ENCODE peak calls at places on chromosomes 13 and 19, in seven cellular contexts. One of them, this sample, is unnamed.

GRCh38 chr19:2039959-2040646 is 10.9 kb downstream of the MKNK2 start:
- DNase-seq in Calu3: no peak
- DNase-seq in breast epithelium: no peak
- DNase-seq in G401: no peak
- DNase-seq in HCEC 1CT: no peak
- DNase-seq in hepatic stellate cell: no peak
- DNase-seq in SK-MEL-5: no peak
- DNase-seq in this sample: no peak

GRCh38 chr13:96581741-96582140 is 412.5 kb downstream of the OXGR1 start:
- DNase-seq in Calu3: no peak
- DNase-seq in breast epithelium: no peak
- DNase-seq in G401: no peak
- DNase-seq in HCEC 1CT: no peak
- DNase-seq in hepatic stellate cell: no peak
- DNase-seq in SK-MEL-5: no peak
- DNase-seq in this sample: no peak

GRCh38 chr13:46523972-46524737 is 28.8 kb upstream of the LRCH1 start:
- DNase-seq in Calu3: no peak
- DNase-seq in breast epithelium: no peak
- DNase-seq in G401: peak
- DNase-seq in HCEC 1CT: peak
- DNase-seq in hepatic stellate cell: no peak
- DNase-seq in SK-MEL-5: peak
- DNase-seq in this sample: no peak

GRCh38 chr19:44824758-44825157 is 15.9 kb downstream of the BCAM start:
- DNase-seq in Calu3: peak
- DNase-seq in breast epithelium: no peak
- DNase-seq in G401: no peak
- DNase-seq in HCEC 1CT: no peak
- DNase-seq in hepatic stellate cell: no peak
- DNase-seq in SK-MEL-5: no peak
- DNase-seq in this sample: no peak

GRCh38 chr13:110663491-110663890 is 42.4 kb downstream of the CARS2 start:
- DNase-seq in Calu3: no peak
- DNase-seq in breast epithelium: no peak
- DNase-seq in G401: no peak
- DNase-seq in HCEC 1CT: no peak
- DNase-seq in hepatic stellate cell: no peak
- DNase-seq in SK-MEL-5: no peak
- DNase-seq in this sample: no peak

GRCh38 chr19:16018106-16018755 is 58.1 kb upstream of the TPM4 start:
- DNase-seq in Calu3: no peak
- DNase-seq in breast epithelium: no peak
- DNase-seq in G401: no peak
- DNase-seq in HCEC 1CT: no peak
- DNase-seq in hepatic stellate cell: no peak
- DNase-seq in SK-MEL-5: no peak
- DNase-seq in this sample: peak

GRCh38 chr13:40600145-40600751 is 66.2 kb downstream of the FOXO1 start:
- DNase-seq in Calu3: no peak
- DNase-seq in breast epithelium: no peak
- DNase-seq in G401: no peak
- DNase-seq in HCEC 1CT: no peak
- DNase-seq in hepatic stellate cell: no peak
- DNase-seq in SK-MEL-5: no peak
- DNase-seq in this sample: no peak

GRCh38 chr19:34661357-34661756 is 15.6 kb downstream of the SCGB2B2 start:
- DNase-seq in Calu3: no peak
- DNase-seq in breast epithelium: no peak
- DNase-seq in G401: no peak
- DNase-seq in HCEC 1CT: no peak
- DNase-seq in hepatic stellate cell: no peak
- DNase-seq in SK-MEL-5: no peak
- DNase-seq in this sample: peak

GRCh38 chr13:96089749-96090239 is at the start of gene HS6ST3:
- DNase-seq in Calu3: no peak
- DNase-seq in breast epithelium: no peak
- DNase-seq in G401: peak
- DNase-seq in HCEC 1CT: no peak
- DNase-seq in hepatic stellate cell: peak
- DNase-seq in SK-MEL-5: peak
- DNase-seq in this sample: peak

GRCh38 chr19:40701758-40702157 is 11.3 kb upstream of the NUMBL start:
- DNase-seq in Calu3: no peak
- DNase-seq in breast epithelium: no peak
- DNase-seq in G401: no peak
- DNase-seq in HCEC 1CT: no peak
- DNase-seq in hepatic stellate cell: no peak
- DNase-seq in SK-MEL-5: no peak
- DNase-seq in this sample: no peak

GRCh38 chr13:112831196-112831595 is 137.8 kb upstream of the MCF2L start:
- DNase-seq in Calu3: no peak
- DNase-seq in breast epithelium: no peak
- DNase-seq in G401: no peak
- DNase-seq in HCEC 1CT: no peak
- DNase-seq in hepatic stellate cell: no peak
- DNase-seq in SK-MEL-5: no peak
- DNase-seq in this sample: no peak

GRCh38 chr19:57363734-57364181 is 407 bp downstream of the TRAPPC2B start:
- DNase-seq in Calu3: peak
- DNase-seq in breast epithelium: no peak
- DNase-seq in G401: peak
- DNase-seq in HCEC 1CT: no peak
- DNase-seq in hepatic stellate cell: peak
- DNase-seq in SK-MEL-5: no peak
- DNase-seq in this sample: no peak

GRCh38 chr19:33446156-33446917 is 72.8 kb downstream of the CEBPG start:
- DNase-seq in Calu3: no peak
- DNase-seq in breast epithelium: peak
- DNase-seq in G401: no peak
- DNase-seq in HCEC 1CT: no peak
- DNase-seq in hepatic stellate cell: no peak
- DNase-seq in SK-MEL-5: no peak
- DNase-seq in this sample: no peak

GRCh38 chr13:25046274-25046984 is 49.5 kb upstream of the PABPC3 start:
- DNase-seq in Calu3: no peak
- DNase-seq in breast epithelium: no peak
- DNase-seq in G401: no peak
- DNase-seq in HCEC 1CT: no peak
- DNase-seq in hepatic stellate cell: no peak
- DNase-seq in SK-MEL-5: no peak
- DNase-seq in this sample: no peak

GRCh38 chr19:50794074-50794777 is 4.0 kb downstream of the ACP4 start:
- DNase-seq in Calu3: peak
- DNase-seq in breast epithelium: no peak
- DNase-seq in G401: no peak
- DNase-seq in HCEC 1CT: no peak
- DNase-seq in hepatic stellate cell: no peak
- DNase-seq in SK-MEL-5: peak
- DNase-seq in this sample: no peak

GRCh38 chr19:17346109-17346671 is 8.8 kb downstream of the GTPBP3 start:
- DNase-seq in Calu3: peak
- DNase-seq in breast epithelium: peak
- DNase-seq in G401: peak
- DNase-seq in HCEC 1CT: peak
- DNase-seq in hepatic stellate cell: peak
- DNase-seq in SK-MEL-5: peak
- DNase-seq in this sample: peak

GRCh38 chr19:1295169-1296012 is 9.7 kb downstream of the EFNA2 start:
- DNase-seq in Calu3: no peak
- DNase-seq in breast epithelium: no peak
- DNase-seq in G401: no peak
- DNase-seq in HCEC 1CT: no peak
- DNase-seq in hepatic stellate cell: peak
- DNase-seq in SK-MEL-5: peak
- DNase-seq in this sample: no peak

GRCh38 chr13:99275093-99275469 is 16.9 kb upstream of the GPR18 start:
- DNase-seq in Calu3: no peak
- DNase-seq in breast epithelium: no peak
- DNase-seq in G401: peak
- DNase-seq in HCEC 1CT: peak
- DNase-seq in hepatic stellate cell: peak
- DNase-seq in SK-MEL-5: no peak
- DNase-seq in this sample: no peak

This sample was measured in stomach.